ENCODE peak calls at places on chromosome 17, in four cellular contexts. R is BJ, Q is cardiac muscle cell, O is neural progenitor cell. B is an unnamed sample.

GRCh38 chr17:14873996-14874395 is 391.1 kb downstream of the PMP22 start:
- DNase-seq in R (peak), Q (no peak), O (no peak), B (no peak)

GRCh38 chr17:76642032-76642561 is 1.5 kb downstream of the ST6GALNAC1 start:
- DNase-seq in R (no peak), Q (no peak), O (no peak), B (no peak)

GRCh38 chr17:82303944-82304808 is 13.2 kb downstream of the CD7 start:
- DNase-seq in R (no peak), Q (peak), O (no peak), B (no peak)

GRCh38 chr17:63439682-63440081 is 6.4 kb downstream of the CYB561 start:
- DNase-seq in R (peak), Q (peak), O (no peak), B (no peak)

GRCh38 chr17:78780852-78781338 is 1.2 kb downstream of the CYTH1 start:
- DNase-seq in R (no peak), Q (no peak), O (no peak), B (no peak)

GRCh38 chr17:43398724-43399595 is at the start of gene ARL4D:
- DNase-seq in R (no peak), Q (peak), O (peak), B (peak)

GRCh38 chr17:5695480-5695879 is 111.2 kb upstream of the NLRP1 start:
- DNase-seq in R (no peak), Q (no peak), O (no peak), B (no peak)

GRCh38 chr17:40265337-40265736 is 22.3 kb upstream of the CDC6 start:
- DNase-seq in R (no peak), Q (no peak), O (no peak), B (no peak)

GRCh38 chr17:80181431-80181830 is 11.6 kb downstream of the CARD14 start:
- DNase-seq in R (no peak), Q (no peak), O (no peak), B (no peak)

GRCh38 chr17:1438593-1439083 is 17.4 kb downstream of the CRK start:
- DNase-seq in R (no peak), Q (peak), O (no peak), B (no peak)

GRCh38 chr17:1442187-1442586 is 13.8 kb downstream of the CRK start:
- DNase-seq in R (no peak), Q (no peak), O (no peak), B (no peak)

GRCh38 chr17:1435326-1435725 is 20.7 kb downstream of the CRK start:
- DNase-seq in R (no peak), Q (no peak), O (no peak), B (no peak)

GRCh38 chr17:1446201-1446600 is 9.8 kb downstream of the CRK start:
- DNase-seq in R (no peak), Q (no peak), O (no peak), B (no peak)

DNA sequence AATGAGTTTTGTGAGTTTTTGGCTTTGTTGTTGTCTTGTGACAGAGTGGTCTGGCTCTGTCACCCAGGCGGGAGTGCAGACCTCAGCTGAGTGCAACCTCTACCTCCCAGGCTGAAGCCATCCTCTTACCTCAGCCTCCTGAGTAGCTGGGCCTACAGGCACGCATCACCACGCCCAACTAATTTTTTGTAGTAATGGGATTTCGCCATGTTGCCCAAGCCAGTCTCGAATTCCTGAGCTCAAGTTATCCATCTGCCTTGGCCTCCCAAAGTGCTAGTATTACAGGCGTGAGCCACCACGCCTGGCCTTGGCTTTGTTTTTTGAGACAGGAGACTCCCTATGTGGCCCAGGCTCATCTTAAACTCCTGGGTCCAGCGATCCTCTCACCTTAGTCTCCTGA is 15.1 kb downstream of the CRK start:
- DNase-seq in R (no peak), Q (no peak), O (no peak), B (no peak)
- TF ChIP-seq CTCF in R (no peak), Q (no peak), O (no peak), B (no peak)

GRCh38 chr17:48011405-48012150 is 26.0 kb downstream of the COPZ2 start:
- DNase-seq in R (no peak), Q (peak), O (peak), B (peak)
- TF ChIP-seq CTCF in R (peak), Q (peak), O (peak), B (peak)

DNA sequence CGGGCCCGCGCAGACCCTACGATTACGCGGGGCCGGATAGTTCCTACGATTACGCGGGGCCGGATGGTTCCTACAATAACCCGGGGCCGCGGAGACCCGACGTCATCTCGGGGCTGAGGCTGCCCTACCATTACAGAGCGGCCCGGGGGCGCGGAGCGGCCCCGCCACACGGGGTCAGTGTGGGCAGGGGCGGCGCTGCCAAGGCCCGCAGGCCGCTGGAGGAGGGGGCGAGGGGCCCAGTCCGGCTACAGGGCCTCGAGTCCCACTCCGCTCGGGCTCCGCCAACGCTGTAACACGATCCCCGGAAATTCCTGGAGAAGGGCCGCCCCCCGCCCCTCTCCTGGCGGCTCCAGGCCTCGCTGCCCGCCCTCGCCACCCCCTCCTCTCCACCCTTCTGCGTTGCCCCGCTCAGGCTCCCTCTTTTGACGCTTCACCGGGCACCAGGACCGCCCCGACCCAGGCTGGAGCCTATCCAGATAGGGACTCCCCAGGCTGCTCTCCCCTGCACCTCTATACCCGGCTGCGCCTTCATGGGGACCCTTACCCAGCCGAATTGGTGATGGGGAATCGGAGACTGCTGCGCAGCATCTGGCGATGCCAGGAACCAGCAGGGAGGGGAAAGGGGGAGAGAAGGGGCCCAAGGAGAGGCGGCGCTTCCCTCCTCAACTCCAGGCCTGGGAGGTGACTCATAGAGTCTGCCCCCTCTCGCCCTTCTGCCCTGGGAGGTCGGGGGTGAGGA is at the start of gene RAB34:
- DNase-seq in R (peak), Q (peak), O (peak), B (peak)
- TF ChIP-seq CTCF in R (peak), Q (peak), O (peak), B (no peak)

DNA sequence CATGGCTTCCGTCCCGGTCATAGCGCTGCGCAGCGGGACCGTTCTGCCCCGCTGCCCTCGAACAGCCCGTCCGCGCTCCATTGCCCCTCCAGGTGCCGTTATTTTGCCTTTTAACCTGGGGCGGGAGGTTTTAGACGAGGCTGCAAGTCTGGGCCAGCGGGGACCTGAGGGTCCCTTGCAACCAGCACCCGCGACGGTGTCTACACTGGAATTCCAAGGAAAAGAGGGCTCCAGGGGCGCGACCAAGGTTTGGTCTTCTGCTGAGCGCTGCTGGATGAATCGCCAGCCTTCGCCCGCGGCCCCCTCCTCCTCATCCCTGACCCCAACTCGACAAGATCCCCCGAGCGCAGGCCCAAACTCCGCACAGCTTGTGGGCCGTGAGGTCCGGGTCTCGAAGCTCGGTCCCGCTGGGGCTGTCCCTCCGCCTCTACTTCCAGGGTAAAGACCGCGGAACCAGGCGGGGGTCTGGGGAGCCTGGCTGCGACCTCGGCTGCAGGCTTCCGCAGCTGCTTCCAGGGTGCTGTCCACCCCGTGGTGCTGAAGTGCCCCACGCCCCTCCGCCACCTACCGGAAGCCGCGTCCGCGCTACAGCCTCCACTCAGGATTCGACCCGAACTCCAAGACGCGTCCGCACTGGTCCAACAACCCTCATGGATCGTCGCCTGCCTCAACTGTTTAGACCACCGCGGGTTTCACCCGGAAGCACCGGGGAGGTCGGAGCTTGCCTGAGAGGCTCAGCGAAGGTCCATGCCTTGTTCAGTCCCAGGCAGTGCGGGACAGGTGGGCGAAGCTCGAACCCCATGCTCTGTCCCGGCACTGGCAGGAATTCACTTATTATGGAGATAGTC is 10.1 kb upstream of the CA4 start:
- DNase-seq in R (no peak), Q (peak), O (peak), B (peak)
- TF ChIP-seq CTCF in R (peak), Q (peak), O (peak), B (no peak)

GRCh38 chr17:56868716-56869115 is 34.8 kb downstream of the DGKE start:
- DNase-seq in R (no peak), Q (no peak), O (no peak), B (no peak)
- TF ChIP-seq CTCF in R (no peak), Q (no peak), O (no peak), B (no peak)

GRCh38 chr17:74858672-74859438 is 830 bp downstream of the GRIN2C start:
- DNase-seq in R (no peak), Q (no peak), O (no peak), B (no peak)

GRCh38 chr17:74860999-74861553 is 1.4 kb upstream of the GRIN2C start:
- DNase-seq in R (no peak), Q (no peak), O (peak), B (peak)

GRCh38 chr17:74860229-74860998 is 729 bp upstream of the GRIN2C start:
- DNase-seq in R (no peak), Q (no peak), O (peak), B (peak)

GRCh38 chr17:74861554-74862107 is 1.9 kb upstream of the GRIN2C start:
- DNase-seq in R (no peak), Q (no peak), O (no peak), B (no peak)

DNA sequence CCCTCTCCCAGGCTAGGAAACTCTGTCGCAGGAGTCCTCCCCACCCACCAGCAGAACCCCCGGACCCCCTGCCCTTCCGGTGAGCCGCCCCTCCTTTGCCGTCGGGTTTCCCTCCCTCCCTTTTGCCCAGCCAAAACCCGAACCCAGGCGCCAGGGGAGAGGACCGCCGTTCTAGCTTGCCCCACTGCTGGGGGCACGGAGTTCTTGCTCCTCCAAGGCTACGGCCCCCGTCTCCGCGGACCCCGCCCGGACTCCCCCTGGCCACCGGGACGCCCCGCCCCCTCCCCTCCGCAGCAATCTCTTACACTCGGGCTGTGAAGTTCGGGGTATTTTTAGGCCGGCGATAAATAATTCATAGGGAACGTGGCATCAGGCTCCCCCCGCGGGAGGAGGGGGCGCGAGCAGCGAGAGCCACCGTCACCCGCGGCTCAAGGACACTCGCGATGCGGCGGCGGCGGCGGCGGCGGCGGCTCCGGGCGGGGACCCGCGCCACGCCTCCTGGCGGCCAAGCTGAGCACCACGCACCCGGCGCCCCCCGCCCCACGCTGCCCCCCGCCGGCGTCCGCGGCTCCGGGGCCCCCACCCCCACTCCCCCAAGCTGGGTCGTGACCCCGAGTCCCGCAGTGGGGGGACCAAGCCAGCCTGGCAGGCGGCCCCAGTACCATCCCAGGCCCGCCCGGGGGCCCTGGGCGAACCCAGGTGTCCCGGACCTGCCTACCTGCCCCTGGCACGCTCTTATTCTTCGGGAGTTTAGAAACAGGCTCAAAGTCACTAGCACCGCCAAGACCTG is at the start of gene GRIN2C:
- DNase-seq in R (no peak), Q (no peak), O (peak), B (peak)
- TF ChIP-seq CTCF in R (peak), Q (no peak), O (peak), B (peak)

GRCh38 chr17:21106316-21106715 is 20.4 kb upstream of the DHRS7B start:
- DNase-seq in R (no peak), Q (no peak), O (no peak), B (no peak)
- TF ChIP-seq CTCF in R (no peak), Q (no peak), O (no peak), B (no peak)

B was measured in glutamatergic neuron.